ENCODE peak calls at places on chromosomes 4 and X, in eight cellular contexts. B is left ventricle myocardium inferior, Q is H1, X is cardiac muscle cell, K is adrenal gland, F is upper lobe of right lung, Y is spleen, A is heart left ventricle. H is an unnamed sample.

GRCh38 chr4:153987291-153987690 is 198.4 kb upstream of the SFRP2 start:
- DNase-seq in X (no peak), A (no peak), Q (no peak), K (no peak), F (no peak), B (no peak), Y (no peak), H (no peak)

GRCh38 chrX:101078716-101079115 is at the start of gene TMEM35A:
- DNase-seq in B (no peak), K (peak; percentile 1), Q (no peak), X (peak; percentile 38), F (no peak), Y (no peak), A (no peak), H (no peak)

GRCh38 chrX:47321386-47321785 is 49.0 kb upstream of the ZNF157 start:
- DNase-seq in Y (peak; percentile 69), X (peak; percentile 81), Q (peak; percentile 78), K (peak; percentile 62), B (peak; percentile 27), F (peak; percentile 66), A (no peak), H (no peak)

GRCh38 chrX:15564981-15565579 is 35.7 kb downstream of the ACE2 start:
- DNase-seq in B (peak; percentile 40), F (peak; percentile 74), Q (peak; percentile 3), Y (no peak), K (peak; percentile 76), X (peak; percentile 81), A (peak; percentile 54), H (peak; percentile 69)

GRCh38 chr4:74378573-74378972 is 13.6 kb downstream of the EREG start:
- DNase-seq in B (no peak), K (no peak), F (no peak), Q (no peak), Y (no peak), A (no peak), X (peak; percentile 59), H (no peak)

GRCh38 chrX:135449637-135450550 is 28.1 kb downstream of the SMIM10L2A start:
- DNase-seq in K (no peak), X (no peak), F (no peak), Y (peak; percentile 57), A (peak; percentile 7), B (no peak), Q (no peak), H (no peak)

GRCh38 chr4:113783289-113783688 is 21.8 kb upstream of the CAMK2D start:
- DNase-seq in K (no peak), Y (no peak), X (no peak), B (no peak), A (no peak), Q (no peak), F (no peak), H (no peak)

GRCh38 chr4:184818216-184818564 is 7.6 kb downstream of the ACSL1 start:
- DNase-seq in Q (no peak), K (no peak), B (no peak), A (no peak), F (no peak), X (no peak), Y (no peak), H (no peak)

GRCh38 chr4:38695844-38696243 is 31.8 kb downstream of the KLF3 start:
- DNase-seq in Q (no peak), Y (no peak), K (no peak), B (no peak), A (no peak), F (no peak), X (no peak), H (no peak)

GRCh38 chrX:9429767-9430166 is 35.1 kb upstream of the TBL1X start:
- DNase-seq in A (no peak), K (peak; percentile 56), X (no peak), B (no peak), F (no peak), Q (no peak), Y (no peak), H (no peak)

GRCh38 chr4:123353656-123354055 is 42.9 kb upstream of the SPRY1 start:
- DNase-seq in A (no peak), Y (no peak), K (no peak), F (no peak), X (no peak), B (no peak), Q (no peak), H (no peak)

GRCh38 chrX:103918584-103919335 is 43.7 kb upstream of the TMSB15B start:
- DNase-seq in X (peak; percentile 70), Y (peak; percentile 89), Q (no peak), B (peak; percentile 56), F (peak; percentile 78), K (peak; percentile 70), A (peak; percentile 79), H (peak; percentile 80)

GRCh38 chr4:86825511-86825910 is 23.7 kb downstream of the SLC10A6 start:
- DNase-seq in A (no peak), K (no peak), Y (no peak), Q (no peak), X (no peak), F (no peak), B (no peak), H (no peak)

GRCh38 chr4:39812500-39812899 is 114.6 kb downstream of the UBE2K start:
- DNase-seq in F (peak; percentile 37), X (no peak), K (no peak), B (no peak), Y (no peak), Q (no peak), A (no peak), H (no peak)

GRCh38 chr4:124206779-124207605 is 505.5 kb downstream of the ANKRD50 start:
- DNase-seq in F (no peak), A (no peak), K (no peak), X (peak; percentile 44), Y (no peak), B (no peak), Q (no peak), H (no peak)

GRCh38 chrX:10198254-10198653 is 41.5 kb downstream of the CLCN4 start:
- DNase-seq in Q (no peak), F (no peak), X (peak; percentile 73), K (no peak), A (no peak), Y (no peak), B (no peak), H (no peak)

GRCh38 chr4:5710065-5710961 is 688 bp upstream of the EVC start:
- DNase-seq in K (no peak), F (no peak), Y (no peak), B (no peak), X (peak; percentile 37), A (no peak), Q (no peak), H (no peak)

GRCh38 chr4:5712931-5713330 is 1.9 kb downstream of the EVC start:
- DNase-seq in K (no peak), B (no peak), F (no peak), Y (no peak), X (no peak), Q (no peak), A (no peak), H (no peak)

GRCh38 chr4:5712517-5712916 is 1.5 kb downstream of the EVC start:
- DNase-seq in F (no peak), X (peak; percentile 48), A (no peak), B (no peak), K (no peak), Q (no peak), Y (no peak), H (no peak)

GRCh38 chr4:5711479-5712184 is 631 bp downstream of the EVC start:
- DNase-seq in F (peak; percentile 75), Y (no peak), B (peak; percentile 39), X (peak; percentile 50), A (no peak), Q (no peak), K (peak; percentile 27), H (no peak)

GRCh38 chr4:5710962-5711478 is at the start of gene EVC:
- DNase-seq in Y (no peak), F (peak; percentile 90), B (peak; percentile 88), K (peak; percentile 66), X (peak; percentile 83), A (peak; percentile 89), Q (no peak), H (peak; percentile 60)
- H3K4me1 ChIP-seq in Y (peaks cover 4% of the 10 kb centered on the region), F (peaks cover 18% of the 10 kb centered on the region), B (peaks cover 46% of the 10 kb centered on the region), K (no peaks in the 10 kb centered on the region), X (no peaks in the 10 kb centered on the region), A (peaks cover 29% of the 10 kb centered on the region), Q (peaks cover 14% of the 10 kb centered on the region), H (peaks cover 5% of the 10 kb centered on the region)

GRCh38 chr4:41044165-41044564 is 170.2 kb downstream of the APBB2 start:
- DNase-seq in Q (no peak), B (no peak), A (no peak), X (no peak), K (no peak), F (no peak), Y (no peak), H (no peak)
- TF ChIP-seq CTCF in Q (no peak), B (no peak), A (no peak), X (no peak), K (no peak), F (no peak), Y (no peak), H (no peak)

GRCh38 chr4:5009796-5010195 is 9.5 kb downstream of the CYTL1 start:
- DNase-seq in Y (no peak), X (no peak), Q (no peak), K (no peak), B (no peak), A (no peak), F (no peak), H (no peak)

GRCh38 chr4:5003372-5003857 is 15.8 kb downstream of the CYTL1 start:
- DNase-seq in F (peak; percentile 43), Q (no peak), A (no peak), K (no peak), B (no peak), Y (no peak), X (no peak), H (no peak)

GRCh38 chr4:5003918-5004317 is 15.3 kb downstream of the CYTL1 start:
- DNase-seq in X (no peak), Y (no peak), K (no peak), Q (no peak), A (no peak), B (no peak), F (no peak), H (no peak)

DNA sequence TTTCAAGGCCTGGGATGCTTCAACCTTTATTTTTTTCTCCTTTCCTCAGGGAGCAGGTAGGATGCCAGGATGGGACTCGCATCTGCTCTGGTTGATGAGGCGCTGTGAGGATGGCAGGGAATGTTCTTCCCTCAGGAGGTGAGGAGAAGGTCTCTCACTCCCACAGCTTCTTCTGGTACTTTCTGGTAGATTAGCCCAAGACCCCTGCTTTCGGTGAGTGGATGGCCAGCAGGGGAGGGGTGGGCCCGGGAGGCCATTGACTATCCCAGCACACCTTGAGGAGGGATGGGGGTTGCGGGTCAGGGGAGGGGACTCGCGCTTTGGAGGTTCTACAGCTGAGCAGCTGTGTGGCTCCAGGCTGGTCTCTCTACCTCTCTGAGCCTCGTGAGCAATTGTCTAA is 14.8 kb downstream of the CYTL1 start:
- DNase-seq in Y (no peak), X (no peak), K (no peak), Q (no peak), A (no peak), B (no peak), F (no peak), H (no peak)
- H3K4me1 ChIP-seq in Y (no peaks in the 10 kb centered on the region), X (no peaks in the 10 kb centered on the region), K (no peaks in the 10 kb centered on the region), Q (no peaks in the 10 kb centered on the region), A (no peaks in the 10 kb centered on the region), B (no peaks in the 10 kb centered on the region), F (no peaks in the 10 kb centered on the region), H (no peaks in the 10 kb centered on the region)

DNA sequence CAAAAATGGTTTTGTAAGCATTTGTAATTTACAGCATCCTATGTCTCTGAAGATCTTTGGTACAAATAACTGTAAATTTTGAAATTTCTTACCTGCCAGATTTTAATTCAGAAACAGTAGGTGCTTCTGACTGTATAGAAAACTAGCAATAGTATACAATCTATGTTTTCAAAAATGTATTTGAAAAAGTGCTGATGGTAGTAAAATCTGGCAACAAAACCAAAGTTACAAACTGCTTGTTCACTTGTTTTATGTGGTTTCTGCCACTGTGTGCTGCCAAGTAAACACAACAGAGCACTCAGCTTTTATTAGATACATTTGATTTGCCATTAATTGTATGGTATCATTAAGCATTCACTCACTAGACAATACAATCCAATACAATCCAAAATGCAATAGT is 206.1 kb downstream of the CPE start:
- DNase-seq in Y (no peak), A (no peak), B (no peak), X (no peak), Q (no peak), F (no peak), K (no peak), H (no peak)
- TF ChIP-seq CTCF in Y (no peak), A (no peak), B (no peak), X (no peak), Q (no peak), F (no peak), K (no peak), H (no peak)

H was measured in Peyer's patch.